ENCODE peak calls at places on chromosomes 13 and 19, in seven cellular contexts. G is LHCN-M2, I is T1000, P is EL, V is lung, K is nephron progenitor cell, H is cardiac fibroblast. C is an unnamed sample.
A peak's percentile ranks its signal among the peaks of the same experiment; 100 is the strongest.

GRCh38 chr13:41019027-41019487 is at the start of gene ELF1:
- DNase-seq in H (peak; percentile 57), P (peak; percentile 54), K (no peak), I (no peak), G (peak; percentile 79), V (peak; percentile 68), C (peak; percentile 77)

GRCh38 chr13:79581870-79582315 is 100.9 kb downstream of the NDFIP2 start:
- DNase-seq in V (no peak), G (peak; percentile 84), P (peak; percentile 63), H (peak; percentile 74), I (peak; percentile 33), K (no peak), C (peak; percentile 45)

GRCh38 chr13:92510416-92510815 is 716.2 kb upstream of the GPC6 start:
- DNase-seq in K (no peak), H (no peak), P (peak; percentile 0), V (no peak), G (no peak), I (no peak), C (no peak)

GRCh38 chr19:3479177-3479818 is 1.0 kb downstream of the SMIM24 start:
- DNase-seq in H (no peak), G (peak; percentile 41), I (no peak), P (peak; percentile 33), K (peak; percentile 41), V (no peak), C (no peak)

GRCh38 chr19:55075366-55075998 is at the start of gene EPS8L1:
- DNase-seq in G (no peak), P (no peak), H (no peak), V (peak; percentile 75), I (no peak), K (peak; percentile 55), C (peak; percentile 43)

GRCh38 chr13:92941167-92941566 is 285.4 kb upstream of the GPC6 start:
- DNase-seq in V (no peak), I (no peak), G (no peak), K (no peak), H (peak; percentile 6), P (no peak), C (no peak)

GRCh38 chr19:18484992-18485391 is 36.9 kb downstream of the ELL start:
- DNase-seq in K (no peak), I (no peak), P (no peak), H (no peak), G (no peak), V (no peak), C (no peak)

GRCh38 chr19:58569191-58569942 is 3.8 kb downstream of the MZF1 start:
- DNase-seq in H (no peak), K (no peak), G (no peak), V (no peak), P (no peak), I (no peak), C (no peak)

GRCh38 chr13:94431569-94431968 is 47.9 kb downstream of the DCT start:
- DNase-seq in H (peak; percentile 70), I (no peak), K (no peak), P (no peak), G (no peak), V (no peak), C (no peak)

GRCh38 chr19:40006273-40006691 is 9.4 kb downstream of the ZNF546 start:
- DNase-seq in G (peak; percentile 83), V (no peak), H (peak; percentile 51), K (no peak), I (peak; percentile 30), P (peak; percentile 92), C (no peak)

GRCh38 chr13:97695684-97696083 is 257.8 kb upstream of the IPO5 start:
- DNase-seq in H (no peak), G (no peak), I (no peak), K (no peak), V (no peak), P (no peak), C (no peak)

GRCh38 chr13:27259831-27260230 is 8.5 kb downstream of the RPL21 start:
- DNase-seq in K (no peak), G (no peak), H (no peak), P (no peak), V (no peak), I (no peak), C (no peak)

GRCh38 chr13:31274345-31274870 is 74.6 kb downstream of the B3GLCT start:
- DNase-seq in H (no peak), V (no peak), K (no peak), P (peak; percentile 9), I (no peak), G (no peak), C (no peak)

GRCh38 chr19:33429891-33430673 is 56.6 kb downstream of the CEBPG start:
- DNase-seq in H (no peak), V (no peak), P (no peak), I (no peak), K (no peak), G (no peak), C (no peak)